ENCODE peak calls at places on chromosomes 5 and 9, in eight cellular contexts. One of them, this sample, is unnamed.

GRCh38 chr5:23994581-23995370 is 487.4 kb downstream of the PRDM9 start:
- DNase-seq in upper lobe of right lung: no peak
- DNase-seq in Caco-2: no peak
- DNase-seq in GM13977: no peak
- DNase-seq in lung: no peak
- DNase-seq in GM23338: peak
- DNase-seq in omental fat pad: no peak
- DNase-seq in cardiac muscle cell: no peak
- DNase-seq in this sample: no peak

GRCh38 chr5:153896701-153897100 is 142.0 kb downstream of the FAM114A2 start:
- DNase-seq in GM23338: no peak
- DNase-seq in cardiac muscle cell: no peak
- DNase-seq in lung: no peak
- DNase-seq in omental fat pad: no peak
- DNase-seq in GM13977: peak
- DNase-seq in upper lobe of right lung: no peak
- DNase-seq in Caco-2: no peak
- DNase-seq in this sample: no peak

GRCh38 chr5:172353271-172353807 is 69.8 kb upstream of the UBTD2 start:
- DNase-seq in omental fat pad: no peak
- DNase-seq in upper lobe of right lung: no peak
- DNase-seq in cardiac muscle cell: no peak
- DNase-seq in Caco-2: peak
- DNase-seq in GM13977: no peak
- DNase-seq in GM23338: no peak
- DNase-seq in lung: no peak
- DNase-seq in this sample: no peak

GRCh38 chr9:134556531-134557068 is 85.0 kb upstream of the COL5A1 start:
- DNase-seq in upper lobe of right lung: peak
- DNase-seq in GM13977: no peak
- DNase-seq in lung: no peak
- DNase-seq in cardiac muscle cell: no peak
- DNase-seq in omental fat pad: no peak
- DNase-seq in GM23338: no peak
- DNase-seq in Caco-2: peak
- DNase-seq in this sample: peak

GRCh38 chr9:93675336-93676150 is 99.2 kb downstream of the PHF2 start:
- DNase-seq in upper lobe of right lung: peak
- DNase-seq in GM23338: no peak
- DNase-seq in GM13977: no peak
- DNase-seq in cardiac muscle cell: no peak
- DNase-seq in omental fat pad: peak
- DNase-seq in Caco-2: peak
- DNase-seq in lung: no peak
- DNase-seq in this sample: peak

GRCh38 chr5:10595305-10595677 is 31.4 kb downstream of the ANKRD33B start:
- DNase-seq in GM13977: no peak
- DNase-seq in Caco-2: no peak
- DNase-seq in GM23338: no peak
- DNase-seq in lung: no peak
- DNase-seq in cardiac muscle cell: no peak
- DNase-seq in omental fat pad: no peak
- DNase-seq in upper lobe of right lung: no peak
- DNase-seq in this sample: no peak

GRCh38 chr5:168359820-168360460 is 68.5 kb downstream of the WWC1 start:
- DNase-seq in cardiac muscle cell: no peak
- DNase-seq in upper lobe of right lung: no peak
- DNase-seq in lung: no peak
- DNase-seq in omental fat pad: no peak
- DNase-seq in GM23338: peak
- DNase-seq in Caco-2: peak
- DNase-seq in GM13977: no peak
- DNase-seq in this sample: no peak

GRCh38 chr5:175706499-175706898 is 48.6 kb downstream of the HRH2 start:
- DNase-seq in GM13977: no peak
- DNase-seq in upper lobe of right lung: peak
- DNase-seq in omental fat pad: no peak
- DNase-seq in Caco-2: peak
- DNase-seq in lung: no peak
- DNase-seq in cardiac muscle cell: no peak
- DNase-seq in GM23338: no peak
- DNase-seq in this sample: peak

GRCh38 chr5:169251685-169252084 is 49.3 kb downstream of the SLIT3 start:
- DNase-seq in omental fat pad: no peak
- DNase-seq in upper lobe of right lung: no peak
- DNase-seq in GM13977: no peak
- DNase-seq in Caco-2: no peak
- DNase-seq in GM23338: no peak
- DNase-seq in cardiac muscle cell: no peak
- DNase-seq in lung: no peak
- DNase-seq in this sample: no peak

GRCh38 chr9:138048184-138048583 is 170.6 kb downstream of the CACNA1B start:
- DNase-seq in cardiac muscle cell: no peak
- DNase-seq in omental fat pad: no peak
- DNase-seq in Caco-2: no peak
- DNase-seq in GM23338: no peak
- DNase-seq in GM13977: no peak
- DNase-seq in upper lobe of right lung: peak
- DNase-seq in lung: no peak
- DNase-seq in this sample: no peak

GRCh38 chr5:121913397-121913796 is 48.4 kb upstream of the SRFBP1 start:
- DNase-seq in GM13977: no peak
- DNase-seq in omental fat pad: no peak
- DNase-seq in upper lobe of right lung: no peak
- DNase-seq in lung: no peak
- DNase-seq in cardiac muscle cell: no peak
- DNase-seq in GM23338: no peak
- DNase-seq in Caco-2: no peak
- DNase-seq in this sample: no peak

GRCh38 chr5:54344653-54345052 is 34.3 kb upstream of the ARL15 start:
- DNase-seq in omental fat pad: no peak
- DNase-seq in cardiac muscle cell: peak
- DNase-seq in Caco-2: no peak
- DNase-seq in lung: no peak
- DNase-seq in GM13977: no peak
- DNase-seq in GM23338: no peak
- DNase-seq in upper lobe of right lung: no peak
- DNase-seq in this sample: no peak

GRCh38 chr9:69919461-69920061 is 98.9 kb downstream of the CFAP95 start:
- DNase-seq in omental fat pad: no peak
- DNase-seq in upper lobe of right lung: no peak
- DNase-seq in GM13977: peak
- DNase-seq in Caco-2: no peak
- DNase-seq in GM23338: peak
- DNase-seq in cardiac muscle cell: peak
- DNase-seq in lung: no peak
- DNase-seq in this sample: no peak

GRCh38 chr5:157327771-157328170 is 61.8 kb downstream of the CYFIP2 start:
- DNase-seq in omental fat pad: no peak
- DNase-seq in GM23338: no peak
- DNase-seq in lung: no peak
- DNase-seq in GM13977: no peak
- DNase-seq in cardiac muscle cell: no peak
- DNase-seq in upper lobe of right lung: no peak
- DNase-seq in Caco-2: no peak
- DNase-seq in this sample: no peak

GRCh38 chr5:179166886-179167841 is 107.0 kb downstream of the ZNF354C start:
- DNase-seq in Caco-2: peak
- DNase-seq in upper lobe of right lung: peak
- DNase-seq in GM23338: peak
- DNase-seq in omental fat pad: peak
- DNase-seq in lung: no peak
- DNase-seq in GM13977: peak
- DNase-seq in cardiac muscle cell: peak
- DNase-seq in this sample: no peak

GRCh38 chr5:158384535-158385421 is 525.8 kb upstream of the CLINT1 start:
- DNase-seq in GM23338: no peak
- DNase-seq in upper lobe of right lung: no peak
- DNase-seq in cardiac muscle cell: no peak
- DNase-seq in Caco-2: no peak
- DNase-seq in omental fat pad: no peak
- DNase-seq in GM13977: no peak
- DNase-seq in lung: no peak
- DNase-seq in this sample: no peak

GRCh38 chr5:28958581-28958980 is 1920.2 kb upstream of the CDH9 start:
- DNase-seq in Caco-2: no peak
- DNase-seq in omental fat pad: no peak
- DNase-seq in GM23338: no peak
- DNase-seq in upper lobe of right lung: no peak
- DNase-seq in GM13977: no peak
- DNase-seq in cardiac muscle cell: no peak
- DNase-seq in lung: no peak
- DNase-seq in this sample: no peak

GRCh38 chr9:126151031-126151670 is 175.5 kb upstream of the MVB12B start:
- DNase-seq in cardiac muscle cell: no peak
- DNase-seq in upper lobe of right lung: peak
- DNase-seq in Caco-2: no peak
- DNase-seq in GM13977: no peak
- DNase-seq in lung: peak
- DNase-seq in GM23338: no peak
- DNase-seq in omental fat pad: no peak
- DNase-seq in this sample: no peak

GRCh38 chr5:52922384-52922783 is 66.8 kb upstream of the ITGA2 start:
- DNase-seq in Caco-2: peak
- DNase-seq in cardiac muscle cell: no peak
- DNase-seq in upper lobe of right lung: no peak
- DNase-seq in lung: peak
- DNase-seq in GM23338: peak
- DNase-seq in omental fat pad: no peak
- DNase-seq in GM13977: no peak
- DNase-seq in this sample: peak
- TF ChIP-seq CTCF in Caco-2: no peak
- TF ChIP-seq CTCF in cardiac muscle cell: peak
- TF ChIP-seq CTCF in upper lobe of right lung: no peak
- TF ChIP-seq CTCF in lung: no peak
- TF ChIP-seq CTCF in GM23338: no peak
- TF ChIP-seq CTCF in omental fat pad: no peak
- TF ChIP-seq CTCF in GM13977: no peak
- TF ChIP-seq CTCF in this sample: no peak

DNA sequence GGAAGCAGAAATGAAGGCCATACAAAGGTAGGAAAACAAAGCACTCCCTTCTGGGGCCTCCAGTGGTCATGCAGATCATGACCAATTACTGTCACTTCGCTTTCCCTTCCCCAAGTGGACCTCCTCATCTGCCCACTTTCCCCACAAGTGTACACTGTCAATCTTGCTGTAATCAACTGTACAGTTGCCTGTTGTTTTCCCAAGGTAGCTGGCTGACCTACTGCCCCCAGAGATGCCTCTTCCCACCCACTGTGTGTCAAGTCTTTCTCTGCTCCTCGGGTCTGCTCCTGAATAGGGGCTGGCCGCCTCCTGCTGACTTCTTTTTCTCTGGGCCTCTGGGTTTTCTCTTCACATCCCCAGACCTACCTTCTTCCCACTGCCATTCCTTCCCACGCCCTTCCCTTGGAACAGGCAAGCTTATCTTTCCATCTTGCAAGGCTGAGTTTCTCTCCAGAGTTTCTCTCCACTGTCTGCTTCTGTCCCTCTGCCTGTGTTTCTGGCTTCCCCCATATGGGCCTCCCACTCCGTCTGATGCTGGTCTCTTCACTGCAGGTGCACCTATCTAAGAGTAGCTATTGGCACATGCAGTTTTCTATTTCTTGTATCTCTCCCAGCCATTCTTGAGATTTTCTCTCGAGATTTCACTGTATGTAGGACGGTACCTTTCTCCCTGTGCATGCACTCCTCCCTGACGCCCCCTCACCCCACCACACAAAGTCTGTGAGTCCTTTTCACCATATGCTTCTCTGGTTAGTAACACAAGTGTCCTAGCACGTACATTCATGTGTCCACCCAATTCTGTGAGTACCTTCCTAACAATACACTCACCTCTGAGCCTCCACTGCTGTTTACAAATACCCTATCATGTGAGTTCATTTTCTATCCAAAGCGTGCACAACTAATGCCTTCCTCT is 2.3 kb downstream of the ELL2 start:
- DNase-seq in GM13977: no peak
- DNase-seq in lung: no peak
- DNase-seq in omental fat pad: no peak
- DNase-seq in GM23338: peak
- DNase-seq in cardiac muscle cell: peak
- DNase-seq in upper lobe of right lung: no peak
- DNase-seq in Caco-2: no peak
- DNase-seq in this sample: no peak
- TF ChIP-seq CTCF in GM13977: no peak
- TF ChIP-seq CTCF in lung: no peak
- TF ChIP-seq CTCF in omental fat pad: no peak
- TF ChIP-seq CTCF in GM23338: peak
- TF ChIP-seq CTCF in cardiac muscle cell: no peak
- TF ChIP-seq CTCF in upper lobe of right lung: no peak
- TF ChIP-seq CTCF in Caco-2: peak
- TF ChIP-seq CTCF in this sample: no peak

GRCh38 chr5:139272471-139273321 is 20.8 kb upstream of the MATR3 start:
- DNase-seq in lung: no peak
- DNase-seq in cardiac muscle cell: no peak
- DNase-seq in Caco-2: no peak
- DNase-seq in GM23338: no peak
- DNase-seq in omental fat pad: no peak
- DNase-seq in GM13977: no peak
- DNase-seq in upper lobe of right lung: no peak
- DNase-seq in this sample: no peak

GRCh38 chr5:139271201-139272027 is 22.1 kb upstream of the MATR3 start:
- DNase-seq in GM13977: no peak
- DNase-seq in upper lobe of right lung: no peak
- DNase-seq in GM23338: no peak
- DNase-seq in omental fat pad: no peak
- DNase-seq in Caco-2: no peak
- DNase-seq in cardiac muscle cell: no peak
- DNase-seq in lung: no peak
- DNase-seq in this sample: no peak

GRCh38 chr5:139273322-139273571 is 20.3 kb upstream of the MATR3 start:
- DNase-seq in upper lobe of right lung: no peak
- DNase-seq in omental fat pad: no peak
- DNase-seq in GM13977: peak
- DNase-seq in cardiac muscle cell: peak
- DNase-seq in Caco-2: no peak
- DNase-seq in GM23338: peak
- DNase-seq in lung: no peak
- DNase-seq in this sample: no peak

GRCh38 chr5:139275536-139276297 is 17.8 kb upstream of the MATR3 start:
- DNase-seq in Caco-2: no peak
- DNase-seq in cardiac muscle cell: no peak
- DNase-seq in lung: no peak
- DNase-seq in GM23338: no peak
- DNase-seq in upper lobe of right lung: no peak
- DNase-seq in GM13977: no peak
- DNase-seq in omental fat pad: no peak
- DNase-seq in this sample: no peak

GRCh38 chr5:139273572-139274264 is 19.8 kb upstream of the MATR3 start:
- DNase-seq in Caco-2: peak
- DNase-seq in upper lobe of right lung: peak
- DNase-seq in GM13977: peak
- DNase-seq in GM23338: peak
- DNase-seq in lung: peak
- DNase-seq in cardiac muscle cell: peak
- DNase-seq in omental fat pad: peak
- DNase-seq in this sample: peak
- TF ChIP-seq CTCF in Caco-2: no peak
- TF ChIP-seq CTCF in upper lobe of right lung: peak
- TF ChIP-seq CTCF in GM13977: no peak
- TF ChIP-seq CTCF in GM23338: no peak
- TF ChIP-seq CTCF in lung: no peak
- TF ChIP-seq CTCF in cardiac muscle cell: no peak
- TF ChIP-seq CTCF in omental fat pad: no peak
- TF ChIP-seq CTCF in this sample: no peak

GRCh38 chr5:60382761-60383160 is 317.2 kb downstream of the DEPDC1B start:
- DNase-seq in GM13977: peak
- DNase-seq in upper lobe of right lung: no peak
- DNase-seq in omental fat pad: no peak
- DNase-seq in GM23338: peak
- DNase-seq in lung: no peak
- DNase-seq in cardiac muscle cell: peak
- DNase-seq in Caco-2: no peak
- DNase-seq in this sample: no peak
- TF ChIP-seq CTCF in GM13977: peak
- TF ChIP-seq CTCF in upper lobe of right lung: peak
- TF ChIP-seq CTCF in omental fat pad: no peak
- TF ChIP-seq CTCF in GM23338: peak
- TF ChIP-seq CTCF in lung: no peak
- TF ChIP-seq CTCF in cardiac muscle cell: peak
- TF ChIP-seq CTCF in Caco-2: peak
- TF ChIP-seq CTCF in this sample: no peak

This sample was measured in coronary artery.